ENCODE peak calls at places on chromosome 5, in five cellular contexts. F, L, V, G and K are unnamed samples.

GRCh38 chr5:9644630-9645029 is 14.5 kb upstream of the TAS2R1 start:
- DNase-seq in F (peak; percentile 59), V (no peak), G (no peak), L (no peak), K (no peak)

GRCh38 chr5:81247441-81247972 is 14.4 kb downstream of the CKMT2 start:
- DNase-seq in L (no peak), F (peak; percentile 66), V (no peak), G (no peak), K (no peak)

GRCh38 chr5:57436586-57436985 is 46.0 kb downstream of the ACTBL2 start:
- DNase-seq in L (no peak), F (no peak), V (no peak), G (no peak), K (no peak)

GRCh38 chr5:113354056-113354455 is 80.7 kb downstream of the TSSK1B start:
- DNase-seq in V (no peak), G (no peak), L (no peak), F (no peak), K (no peak)

GRCh38 chr5:103942587-103943186 is 380.1 kb upstream of the NUDT12 start:
- DNase-seq in G (no peak), L (no peak), F (no peak), V (no peak), K (no peak)

GRCh38 chr5:168740055-168740820 is 161.1 kb upstream of the PANK3 start:
- DNase-seq in F (no peak), V (no peak), L (no peak), G (no peak), K (no peak)

GRCh38 chr5:35810561-35810960 is 46.1 kb upstream of the IL7R start:
- DNase-seq in V (no peak), L (no peak), G (no peak), F (no peak), K (peak; percentile 51)

GRCh38 chr5:177440211-177440989 is 6.2 kb upstream of the PRR7 start:
- DNase-seq in G (no peak), L (no peak), F (no peak), V (no peak), K (peak; percentile 80)

GRCh38 chr5:432201-432927 is 10.6 kb upstream of the EXOC3 start:
- DNase-seq in V (no peak), L (no peak), G (no peak), F (no peak), K (no peak)

GRCh38 chr5:149113669-149114068 is 27.6 kb upstream of the ABLIM3 start:
- DNase-seq in F (peak; percentile 84), G (no peak), V (no peak), L (no peak), K (no peak)

GRCh38 chr5:159310492-159310891 is 19.8 kb downstream of the IL12B start:
- DNase-seq in F (no peak), L (peak; percentile 3), V (no peak), G (no peak), K (peak; percentile 22)

GRCh38 chr5:65121880-65122436 is 353.2 kb downstream of the CWC27 start:
- DNase-seq in G (no peak), V (no peak), F (peak; percentile 92), L (no peak), K (no peak)

GRCh38 chr5:75510836-75511434 is 494 bp downstream of the CERT1 start:
- DNase-seq in L (peak; percentile 31), F (peak; percentile 15), G (peak; percentile 38), V (no peak), K (no peak)

GRCh38 chr5:126988021-126988569 is 42.3 kb downstream of the MARCHF3 start:
- DNase-seq in F (no peak), G (no peak), V (no peak), L (peak; percentile 6), K (peak; percentile 30)

GRCh38 chr5:96901384-96901783 is 25.1 kb downstream of the ERAP2 start:
- DNase-seq in V (no peak), G (no peak), L (no peak), F (no peak), K (no peak)

GRCh38 chr5:103475629-103476240 is 86.9 kb downstream of the NUDT12 start:
- DNase-seq in F (peak; percentile 60), G (no peak), L (no peak), V (no peak), K (peak; percentile 21)

GRCh38 chr5:174337276-174338203 is 292.0 kb downstream of the NSG2 start:
- DNase-seq in L (no peak), V (no peak), F (no peak), G (no peak), K (no peak)

GRCh38 chr5:16160706-16161105 is 18.9 kb downstream of the MARCHF11 start:
- DNase-seq in V (no peak), F (peak; percentile 62), L (no peak), G (no peak), K (no peak)

GRCh38 chr5:158914008-158914407 is 185.7 kb downstream of the EBF1 start:
- DNase-seq in G (no peak), F (no peak), L (no peak), V (no peak), K (no peak)

GRCh38 chr5:74995931-74996330 is 56.4 kb downstream of the GCNT4 start:
- DNase-seq in L (no peak), V (no peak), G (no peak), F (no peak), K (no peak)

GRCh38 chr5:107542831-107543231 is 127.9 kb downstream of the EFNA5 start:
- DNase-seq in L (no peak), V (peak; percentile 69), G (peak; percentile 61), F (peak; percentile 40), K (no peak)

GRCh38 chr5:40409600-40409999 is 270.1 kb upstream of the PTGER4 start:
- DNase-seq in V (no peak), F (no peak), G (peak; percentile 11), L (no peak), K (peak; percentile 72)

GRCh38 chr5:43855418-43855817 is 252.4 kb downstream of the NNT start:
- DNase-seq in G (no peak), L (no peak), F (no peak), V (no peak), K (no peak)

GRCh38 chr5:157143127-157143959 is 678 bp upstream of the MED7 start:
- DNase-seq in L (peak; percentile 35), V (peak; percentile 27), F (peak; percentile 6), G (peak; percentile 57), K (no peak)

GRCh38 chr5:179887802-179888201 is 19.9 kb downstream of the TBC1D9B start:
- DNase-seq in G (no peak), V (no peak), F (no peak), L (no peak), K (no peak)

GRCh38 chr5:32443145-32443540 is 1.4 kb downstream of the ZFR start:
- DNase-seq in F (peak; percentile 57), V (no peak), L (no peak), G (no peak), K (peak; percentile 43)

GRCh38 chr5:43309122-43309521 is 4.1 kb downstream of the HMGCS1 start:
- DNase-seq in V (no peak), F (no peak), L (no peak), G (no peak), K (no peak)

GRCh38 chr5:135651156-135651555 is 72.4 kb upstream of the CXCL14 start:
- DNase-seq in G (no peak), V (no peak), F (peak; percentile 1), L (no peak), K (no peak)

GRCh38 chr5:130871346-130872086 is 293.5 kb downstream of the HINT1 start:
- DNase-seq in L (peak; percentile 11), G (peak; percentile 12), V (no peak), F (peak; percentile 1), K (peak; percentile 34)

GRCh38 chr5:138241688-138242547 is 28.8 kb upstream of the CDC23 start:
- DNase-seq in V (peak; percentile 15), G (peak; percentile 37), F (no peak), L (no peak), K (peak; percentile 6)

GRCh38 chr5:3656803-3657202 is 61.2 kb downstream of the IRX1 start:
- DNase-seq in L (no peak), V (no peak), G (no peak), F (no peak), K (no peak)

GRCh38 chr5:154055225-154055624 is 16.5 kb downstream of the MFAP3 start:
- DNase-seq in G (no peak), V (no peak), F (no peak), L (no peak), K (no peak)

GRCh38 chr5:72441094-72441723 is 66.0 kb downstream of the ZNF366 start:
- DNase-seq in V (no peak), F (peak; percentile 31), L (no peak), G (no peak), K (no peak)

GRCh38 chr5:72440207-72440638 is 67.0 kb downstream of the ZNF366 start:
- DNase-seq in F (no peak), V (no peak), G (no peak), L (no peak), K (no peak)

GRCh38 chr5:72439192-72439591 is 68.0 kb downstream of the ZNF366 start:
- DNase-seq in L (no peak), V (no peak), F (no peak), G (no peak), K (no peak)

GRCh38 chr5:72436796-72437471 is 70.3 kb downstream of the ZNF366 start:
- DNase-seq in F (peak; percentile 36), G (no peak), V (no peak), L (no peak), K (no peak)

DNA sequence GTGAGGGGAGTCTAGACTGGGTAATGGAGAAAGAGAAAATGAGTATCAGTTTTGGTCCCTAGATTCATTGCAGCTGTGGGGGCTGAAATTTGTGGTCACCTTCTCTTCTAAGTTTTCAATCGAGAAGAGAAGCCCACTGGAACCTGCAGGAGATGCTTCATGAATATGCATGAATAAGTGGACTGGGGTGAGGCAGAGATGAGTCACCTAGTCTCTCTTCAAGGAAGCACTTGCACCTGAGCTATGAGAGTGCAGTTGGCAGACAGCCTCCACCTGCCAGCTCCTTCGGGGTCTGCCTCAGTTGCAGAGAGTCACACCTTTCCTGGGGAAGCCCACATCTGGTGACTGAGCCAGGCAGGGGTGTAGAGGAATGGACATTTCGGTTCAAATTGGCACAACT is 69.1 kb downstream of the ZNF366 start:
- DNase-seq in G (no peak), V (no peak), F (peak; percentile 27), L (no peak), K (no peak)
- H3K4me1 ChIP-seq in G (peaks cover 57% of the 10 kb centered on the region), V (peaks cover 10% of the 10 kb centered on the region), F (peaks cover 11% of the 10 kb centered on the region), L (no peaks in the 10 kb centered on the region), K (no peaks in the 10 kb centered on the region)

DNA sequence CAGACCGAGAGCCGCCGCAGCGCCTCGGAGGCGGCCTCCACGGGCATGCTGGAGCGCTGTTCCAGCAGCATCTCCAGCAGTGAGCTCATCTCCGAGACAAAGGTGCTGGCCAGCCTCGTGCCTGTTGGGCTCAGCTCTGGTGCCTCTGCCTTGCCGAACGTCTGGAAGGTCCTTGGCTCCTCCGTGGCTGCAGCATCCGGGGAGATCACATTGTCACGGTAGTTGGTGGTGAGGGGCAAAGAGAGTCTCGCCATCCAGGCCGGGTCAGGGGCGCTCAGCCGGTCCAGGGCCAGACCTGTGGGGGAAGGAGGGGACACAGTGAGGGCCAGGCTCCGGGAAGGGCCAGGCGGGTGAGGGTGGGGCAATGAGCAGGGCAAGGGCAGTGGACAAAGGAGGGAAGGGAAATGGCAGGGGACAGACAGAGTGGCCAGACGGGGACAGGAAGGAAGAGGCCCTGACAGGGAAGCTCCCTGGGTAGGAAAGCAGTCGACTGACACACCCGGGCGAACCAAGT is 12.4 kb downstream of the PCDH12 start:
- DNase-seq in F (no peak), G (peak; percentile 42), V (no peak), L (no peak), K (no peak)
- H3K4me1 ChIP-seq in F (peaks cover under 1% of the 10 kb centered on the region), G (peaks cover 82% of the 10 kb centered on the region), V (no peaks in the 10 kb centered on the region), L (no peaks in the 10 kb centered on the region), K (no peaks in the 10 kb centered on the region)

GRCh38 chr5:90557391-90557790 is 1.2 kb upstream of the ADGRV1 start:
- DNase-seq in L (no peak), V (no peak), F (no peak), G (no peak), K (no peak)
- H3K4me1 ChIP-seq in L (no peaks in the 10 kb centered on the region), V (no peaks in the 10 kb centered on the region), F (no peaks in the 10 kb centered on the region), G (peaks cover 14% of the 10 kb centered on the region), K (peaks cover 6% of the 10 kb centered on the region)

GRCh38 chr5:14245526-14245925 is 102.4 kb downstream of the TRIO start:
- DNase-seq in G (no peak), V (no peak), L (no peak), F (no peak), K (no peak)
- H3K4me1 ChIP-seq in G (peaks cover 78% of the 10 kb centered on the region), V (peaks cover 3% of the 10 kb centered on the region), L (no peaks in the 10 kb centered on the region), F (peaks cover 49% of the 10 kb centered on the region), K (no peaks in the 10 kb centered on the region)